ENCODE peak calls at places on chromosomes 2 and 18, in nine cellular contexts. A, H, X, Z, L, W, G, B and J are unnamed samples.

GRCh38 chr2:112767693-112768380 is 3.4 kb upstream of the CKAP2L start:
- DNase-seq in W (no peak), Z (no peak), B (no peak), G (no peak), X (no peak), A (no peak), H (no peak), L (no peak), J (no peak)

GRCh38 chr2:191202881-191203397 is 42.3 kb upstream of the MYO1B start:
- DNase-seq in H (no peak), X (no peak), Z (no peak), B (no peak), W (no peak), L (no peak), G (no peak), A (no peak), J (no peak)

GRCh38 chr2:8196311-8196710 is 485.5 kb upstream of the ID2 start:
- DNase-seq in G (no peak), X (no peak), H (no peak), W (no peak), B (no peak), A (no peak), L (no peak), Z (no peak), J (no peak)

GRCh38 chr2:232869138-232870001 is 694 bp upstream of the SNORC start:
- DNase-seq in W (no peak), X (no peak), Z (no peak), H (no peak), G (no peak), A (no peak), B (no peak), L (no peak), J (no peak)

GRCh38 chr18:11544060-11544633 is 65.2 kb upstream of the SLC35G4 start:
- DNase-seq in X (no peak), Z (no peak), H (no peak), G (no peak), W (no peak), L (no peak), A (no peak), B (no peak), J (no peak)

GRCh38 chr2:174510583-174511189 is 23.9 kb upstream of the GPR155 start:
- DNase-seq in H (no peak), Z (no peak), A (no peak), G (no peak), B (no peak), X (no peak), W (no peak), L (no peak), J (no peak)

GRCh38 chr2:180006781-180007579 is at the start of gene CWC22:
- DNase-seq in G (peak), H (peak), L (peak), B (peak), Z (peak), A (peak), X (peak), W (peak), J (peak)

GRCh38 chr2:98911376-98912154 is 24.5 kb downstream of the CRACDL start:
- DNase-seq in W (no peak), Z (no peak), A (no peak), G (no peak), L (no peak), H (no peak), B (peak), X (no peak), J (no peak)

GRCh38 chr2:16546128-16546754 is 119.4 kb downstream of the CYRIA start:
- DNase-seq in Z (no peak), B (no peak), A (no peak), G (no peak), H (no peak), X (no peak), W (no peak), L (no peak), J (peak)

GRCh38 chr2:186068154-186068826 is 329.7 kb downstream of the FSIP2 start:
- DNase-seq in A (no peak), H (no peak), B (no peak), G (no peak), X (no peak), W (no peak), L (no peak), Z (no peak), J (no peak)

GRCh38 chr2:72134997-72135800 is 12.5 kb downstream of the CYP26B1 start:
- DNase-seq in B (no peak), W (no peak), L (no peak), H (no peak), G (no peak), X (no peak), Z (no peak), A (no peak), J (no peak)

GRCh38 chr2:39948016-39948719 is 169.1 kb upstream of the THUMPD2 start:
- DNase-seq in W (no peak), A (no peak), H (no peak), B (no peak), G (no peak), Z (no peak), X (no peak), L (no peak), J (no peak)

GRCh38 chr2:16142383-16143361 is 202.3 kb downstream of the MYCN start:
- DNase-seq in X (no peak), H (no peak), B (no peak), W (no peak), G (no peak), A (no peak), Z (no peak), L (no peak), J (no peak)

GRCh38 chr18:53478155-53478554 is 746.3 kb downstream of the MBD2 start:
- DNase-seq in B (no peak), X (no peak), Z (no peak), A (no peak), G (no peak), L (no peak), W (no peak), H (no peak), J (no peak)

GRCh38 chr2:120347387-120348010 is 1.6 kb downstream of the INHBB start:
- DNase-seq in G (no peak), X (no peak), Z (no peak), W (no peak), A (no peak), B (no peak), L (no peak), H (no peak), J (no peak)

GRCh38 chr18:37222383-37223378 is 342.9 kb downstream of the CELF4 start:
- DNase-seq in B (no peak), Z (no peak), X (no peak), A (no peak), G (no peak), H (no peak), W (peak), L (no peak), J (no peak)

GRCh38 chr2:66567000-66567399 is 132.1 kb downstream of the MEIS1 start:
- DNase-seq in G (no peak), A (no peak), B (no peak), W (no peak), X (no peak), L (no peak), H (peak), Z (no peak), J (no peak)